ENCODE peak calls at places on chromosomes 1 and 21, in four cellular contexts. L is CD4-positive, alpha-beta memory T cell; X is ELR; Y is non-pigmented ciliary epithelial cell. M is an unnamed sample.

GRCh38 chr21:38853421-38853919 is 47.7 kb downstream of the ETS2 start:
- DNase-seq in L (no peak), X (peak), Y (peak), M (peak)

GRCh38 chr21:28159396-28159795 is 833.3 kb downstream of the LTN1 start:
- DNase-seq in L (no peak), X (no peak), Y (no peak), M (no peak)

GRCh38 chr1:46526689-46527291 is 24.7 kb downstream of the KNCN start:
- DNase-seq in L (no peak), X (no peak), Y (no peak), M (no peak)

GRCh38 chr1:27878787-27879335 is 6.5 kb downstream of the THEMIS2 start:
- DNase-seq in L (no peak), X (no peak), Y (no peak), M (no peak)

GRCh38 chr1:31861346-31861745 is 45.5 kb upstream of the SPOCD1 start:
- DNase-seq in L (no peak), X (no peak), Y (no peak), M (no peak)

GRCh38 chr1:151606384-151606783 is 5.5 kb upstream of the SNX27 start:
- DNase-seq in L (no peak), X (peak), Y (no peak), M (peak)

GRCh38 chr1:29668761-29669487 is 432.6 kb downstream of the PTPRU start:
- DNase-seq in L (no peak), X (peak), Y (no peak), M (no peak)

GRCh38 chr1:156126701-156127534 is 12.4 kb downstream of the LMNA start:
- DNase-seq in L (peak), X (peak), Y (peak), M (peak)

GRCh38 chr1:35518183-35518582 is 39.0 kb downstream of the KIAA0319L start:
- DNase-seq in L (no peak), X (no peak), Y (no peak), M (no peak)

GRCh38 chr1:208177656-208178055 is 66.5 kb downstream of the PLXNA2 start:
- DNase-seq in L (no peak), X (no peak), Y (no peak), M (no peak)

GRCh38 chr1:241637046-241637590 is 3.1 kb downstream of the CHML start:
- DNase-seq in L (no peak), X (no peak), Y (no peak), M (peak)

GRCh38 chr1:181221078-181221477 is 132.6 kb downstream of the IER5 start:
- DNase-seq in L (no peak), X (no peak), Y (no peak), M (no peak)

GRCh38 chr1:54968581-54968980 is 11.8 kb upstream of the TMEM61 start:
- DNase-seq in L (no peak), X (no peak), Y (no peak), M (no peak)

GRCh38 chr1:212118872-212119260 is 83.3 kb downstream of the DTL start:
- DNase-seq in L (no peak), X (no peak), Y (no peak), M (no peak)

GRCh38 chr1:167841530-167841929 is 72.4 kb downstream of the ADCY10 start:
- DNase-seq in L (no peak), X (no peak), Y (no peak), M (no peak)

GRCh38 chr1:248822148-248823032 is 3.3 kb downstream of the SH3BP5L start:
- DNase-seq in L (no peak), X (no peak), Y (no peak), M (no peak)

GRCh38 chr1:65894738-65895605 is 102.3 kb downstream of the PDE4B start:
- DNase-seq in L (no peak), X (no peak), Y (no peak), M (no peak)

GRCh38 chr1:17191990-17192242 is 13.0 kb upstream of the PADI1 start:
- DNase-seq in L (no peak), X (no peak), Y (no peak), M (no peak)

GRCh38 chr1:231021540-231022031 is 18.5 kb downstream of the FAM89A start:
- DNase-seq in L (no peak), X (peak), Y (no peak), M (peak)